ENCODE peak calls at places on chromosomes 6 and 20, in four cellular contexts. W is EH; I is Jurkat, Clone E6-1; P is substantia nigra. L is an unnamed sample.
A peak's percentile ranks its signal among the peaks of the same experiment; 100 is the strongest.

GRCh38 chr6:33126101-33126714 is 50.4 kb downstream of the HLA-DPB1 start:
- DNase-seq in W (peak; percentile 52), I (no peak), P (peak; percentile 20), L (peak; percentile 34)

GRCh38 chr6:148134566-148134965 is 208.1 kb upstream of the SASH1 start:
- DNase-seq in W (no peak), I (no peak), P (no peak), L (no peak)

GRCh38 chr6:3899970-3900439 is 50.8 kb downstream of the FAM50B start:
- DNase-seq in W (no peak), I (no peak), P (no peak), L (no peak)

GRCh38 chr20:4153251-4153650 is 137.9 kb upstream of the RNF24 start:
- DNase-seq in W (peak; percentile 21), I (no peak), P (no peak), L (no peak)

GRCh38 chr6:22828179-22829062 is 259.1 kb downstream of the HDGFL1 start:
- DNase-seq in W (peak; percentile 97), I (peak; percentile 24), P (no peak), L (peak; percentile 24)

GRCh38 chr6:54846243-54846856 is at the start of gene FAM83B:
- DNase-seq in W (no peak), I (no peak), P (no peak), L (no peak)

GRCh38 chr20:45069261-45069660 is 31.7 kb downstream of the KCNS1 start:
- DNase-seq in W (no peak), I (no peak), P (no peak), L (no peak)

GRCh38 chr6:105402981-105403935 is at the start of gene PREP:
- DNase-seq in W (peak; percentile 90), I (peak; percentile 62), P (peak; percentile 69), L (peak; percentile 85)

GRCh38 chr20:52399352-52399751 is 207.8 kb upstream of the ZFP64 start:
- DNase-seq in W (no peak), I (no peak), P (no peak), L (no peak)

GRCh38 chr6:150492507-150492906 is 107.2 kb upstream of the PLEKHG1 start:
- DNase-seq in W (no peak), I (no peak), P (no peak), L (no peak)

GRCh38 chr20:63848003-63848911 is 13.0 kb upstream of the ABHD16B start:
- DNase-seq in W (no peak), I (no peak), P (no peak), L (no peak)

GRCh38 chr20:17716331-17716730 is 16.6 kb downstream of the BANF2 start:
- DNase-seq in W (no peak), I (no peak), P (no peak), L (no peak)

GRCh38 chr20:17316316-17317038 is 89.6 kb downstream of the PCSK2 start:
- DNase-seq in W (no peak), I (no peak), P (no peak), L (no peak)

GRCh38 chr20:1177680-1178079 is 7.1 kb downstream of the TMEM74B start:
- DNase-seq in W (peak; percentile 20), I (no peak), P (no peak), L (no peak)

GRCh38 chr6:125507987-125508655 is 206.4 kb upstream of the HDDC2 start:
- DNase-seq in W (peak; percentile 20), I (peak; percentile 2), P (no peak), L (no peak)

GRCh38 chr20:13342469-13343242 is 121.6 kb downstream of the ISM1 start:
- DNase-seq in W (peak; percentile 91), I (no peak), P (no peak), L (no peak)

GRCh38 chr20:52601295-52601971 is 370.7 kb upstream of the TSHZ2 start:
- DNase-seq in W (no peak), I (no peak), P (no peak), L (no peak)

GRCh38 chr20:7841967-7842301 is 98.3 kb downstream of the HAO1 start:
- DNase-seq in W (peak; percentile 77), I (no peak), P (no peak), L (no peak)

GRCh38 chr6:135230702-135231468 is 49.8 kb downstream of the MYB start:
- DNase-seq in W (peak; percentile 20), I (no peak), P (no peak), L (no peak)

GRCh38 chr20:32208499-32209154 is 947 bp downstream of the POFUT1 start:
- DNase-seq in W (no peak), I (no peak), P (no peak), L (no peak)

GRCh38 chr6:127207591-127208120 is 59.0 kb upstream of the RNF146 start:
- DNase-seq in W (peak; percentile 68), I (no peak), P (no peak), L (no peak)

GRCh38 chr20:14953736-14954135 is 616.3 kb upstream of the FLRT3 start:
- DNase-seq in W (no peak), I (no peak), P (no peak), L (no peak)

GRCh38 chr6:155306958-155307357 is 7.3 kb downstream of the TFB1M start:
- DNase-seq in W (no peak), I (no peak), P (no peak), L (no peak)

GRCh38 chr20:34943808-34944568 is 11.6 kb downstream of the GSS start:
- DNase-seq in W (no peak), I (no peak), P (no peak), L (no peak)

GRCh38 chr6:1604347-1604990 is 5.2 kb upstream of the FOXC1 start:
- DNase-seq in W (peak; percentile 60), I (no peak), P (peak; percentile 17), L (peak; percentile 44)

GRCh38 chr6:147117580-147117979 is 86.6 kb upstream of the STXBP5 start:
- DNase-seq in W (peak; percentile 41), I (no peak), P (no peak), L (no peak)

GRCh38 chr20:52991783-52992182 is 19.6 kb downstream of the TSHZ2 start:
- DNase-seq in W (no peak), I (no peak), P (no peak), L (no peak)

GRCh38 chr6:17091122-17091521 is 10.7 kb upstream of the STMND1 start:
- DNase-seq in W (peak; percentile 45), I (no peak), P (no peak), L (no peak)

GRCh38 chr20:57372581-57373350 is 18.4 kb upstream of the RBM38 start:
- DNase-seq in W (no peak), I (no peak), P (no peak), L (no peak)

GRCh38 chr6:79668381-79668780 is 37.3 kb downstream of the SH3BGRL2 start:
- DNase-seq in W (no peak), I (no peak), P (no peak), L (no peak)

GRCh38 chr20:59752101-59752586 is 147.8 kb downstream of the PHACTR3 start:
- DNase-seq in W (peak; percentile 1), I (no peak), P (peak; percentile 17), L (no peak)

L was measured in DND-41.